ENCODE peak calls at places on chromosomes 2 and 18, in eight cellular contexts. D, N, E, H, M, O, T and U are unnamed samples.

GRCh38 chr2:111679202-111679601 is 204.8 kb downstream of the ANAPC1 start:
- DNase-seq in H (no peak), O (no peak), N (no peak), M (no peak), T (no peak), E (peak), D (no peak), U (no peak)

GRCh38 chr18:48813833-48814489 is 136.8 kb downstream of the SMAD7 start:
- DNase-seq in N (no peak), O (no peak), D (peak), M (no peak), E (no peak), T (peak), H (peak), U (no peak)

GRCh38 chr2:232699110-232699509 is 2.0 kb downstream of the GIGYF2 start:
- DNase-seq in H (peak), T (no peak), E (no peak), N (no peak), M (no peak), O (no peak), D (no peak), U (no peak)

GRCh38 chr2:26537826-26538475 is 60.0 kb upstream of the OTOF start:
- DNase-seq in M (no peak), D (peak), E (no peak), N (no peak), H (no peak), O (no peak), T (no peak), U (no peak)

GRCh38 chr2:7584017-7584416 is 666.8 kb downstream of the RNF144A start:
- DNase-seq in M (no peak), N (no peak), D (no peak), T (no peak), E (no peak), O (no peak), H (no peak), U (no peak)

GRCh38 chr2:152826880-152827279 is 108.5 kb downstream of the ARL6IP6 start:
- DNase-seq in N (no peak), M (no peak), H (peak), D (no peak), E (peak), T (no peak), O (no peak), U (peak)

GRCh38 chr2:3142961-3143571 is 234.6 kb downstream of the EIPR1 start:
- DNase-seq in O (no peak), M (peak), E (no peak), T (no peak), H (no peak), D (no peak), N (no peak), U (no peak)

GRCh38 chr2:198913394-198914152 is 544.2 kb downstream of the SATB2 start:
- DNase-seq in O (no peak), D (no peak), T (no peak), E (no peak), M (no peak), N (no peak), H (no peak), U (no peak)

GRCh38 chr2:157246212-157247067 is 11.1 kb upstream of the GALNT5 start:
- DNase-seq in N (peak), M (no peak), T (peak), O (no peak), H (peak), E (peak), D (no peak), U (peak)

GRCh38 chr2:208280933-208281332 is 14.9 kb downstream of the PIKFYVE start:
- DNase-seq in H (peak), E (peak), M (no peak), D (no peak), O (no peak), T (no peak), N (no peak), U (peak)

GRCh38 chr2:79369127-79369526 is 143.7 kb upstream of the CTNNA2 start:
- DNase-seq in E (no peak), O (no peak), D (no peak), H (no peak), T (no peak), M (no peak), N (no peak), U (no peak)

GRCh38 chr18:11995445-11996189 is 14.3 kb downstream of the IMPA2 start:
- DNase-seq in O (peak), M (peak), D (peak), H (peak), T (no peak), E (peak), N (peak), U (peak)

GRCh38 chr18:32920796-32921787 is 148.3 kb upstream of the KLHL14 start:
- DNase-seq in T (peak), O (no peak), D (no peak), M (no peak), N (peak), H (peak), E (peak), U (peak)

GRCh38 chr2:152542995-152543481 is 174.2 kb downstream of the PRPF40A start:
- DNase-seq in N (peak), H (peak), O (no peak), M (no peak), E (peak), T (peak), D (no peak), U (peak)

GRCh38 chr2:204069804-204070203 is 133.2 kb downstream of the ICOS start:
- DNase-seq in M (no peak), O (no peak), E (no peak), N (no peak), T (no peak), D (no peak), H (no peak), U (no peak)

GRCh38 chr2:204078003-204078698 is 141.6 kb downstream of the ICOS start:
- DNase-seq in T (no peak), E (no peak), M (no peak), D (no peak), O (no peak), N (no peak), H (no peak), U (no peak)

GRCh38 chr2:204074434-204074833 is 137.9 kb downstream of the ICOS start:
- DNase-seq in H (no peak), N (no peak), D (no peak), E (no peak), T (no peak), M (no peak), O (no peak), U (peak)

DNA sequence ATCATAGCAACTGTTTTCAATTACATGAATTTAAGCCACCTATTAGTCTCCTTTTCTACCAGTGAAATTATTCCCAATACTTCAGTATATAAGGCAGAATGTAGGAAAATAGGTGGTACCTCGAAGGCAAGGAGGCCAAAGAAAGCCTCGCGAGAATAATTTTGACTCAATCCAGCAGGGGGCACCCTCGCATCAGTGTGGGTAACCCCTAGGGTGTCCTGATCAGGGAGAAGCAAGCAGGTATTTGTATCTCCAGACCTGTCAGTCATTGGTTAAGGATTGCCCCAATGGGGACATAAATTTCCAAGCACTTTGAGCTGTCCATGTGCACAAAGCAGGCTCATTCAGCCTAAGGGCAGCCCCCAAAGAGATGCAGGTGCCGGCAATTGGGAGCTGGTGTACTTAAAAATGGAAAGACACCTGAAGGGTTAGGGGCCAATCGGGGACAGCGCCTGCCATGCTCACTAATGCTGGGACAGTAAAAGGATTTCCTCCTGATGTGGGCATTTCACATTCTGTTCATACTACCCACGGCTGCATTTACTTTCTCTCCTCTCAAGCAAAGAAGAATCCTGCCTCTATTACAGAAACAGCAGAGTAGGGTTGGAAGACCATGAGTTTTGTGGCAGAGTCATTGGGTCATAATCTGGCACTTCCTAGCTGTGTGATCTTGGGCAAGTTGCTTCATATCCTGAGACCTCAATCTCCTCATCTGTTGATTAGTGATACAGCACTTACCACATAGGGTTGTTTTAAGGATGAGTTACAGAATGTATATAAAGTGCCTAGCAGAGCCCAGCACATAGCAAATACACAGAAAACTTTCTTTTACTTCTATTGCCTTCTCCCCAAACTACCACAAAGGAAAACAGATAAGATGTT is 136.1 kb downstream of the ICOS start:
- DNase-seq in O (peak), M (no peak), T (no peak), N (no peak), E (no peak), H (peak), D (peak), U (no peak)
- TF ChIP-seq CTCF in O (peak), M (peak), T (peak), N (peak), E (peak), H (peak), D (peak), U (peak)

GRCh38 chr2:45952591-45952990 is 301.1 kb downstream of the PRKCE start:
- DNase-seq in D (no peak), O (no peak), E (no peak), M (no peak), T (no peak), N (no peak), H (no peak), U (no peak)
- TF ChIP-seq CTCF in D (no peak), O (no peak), E (no peak), M (no peak), T (no peak), N (no peak), H (no peak), U (no peak)

DNA sequence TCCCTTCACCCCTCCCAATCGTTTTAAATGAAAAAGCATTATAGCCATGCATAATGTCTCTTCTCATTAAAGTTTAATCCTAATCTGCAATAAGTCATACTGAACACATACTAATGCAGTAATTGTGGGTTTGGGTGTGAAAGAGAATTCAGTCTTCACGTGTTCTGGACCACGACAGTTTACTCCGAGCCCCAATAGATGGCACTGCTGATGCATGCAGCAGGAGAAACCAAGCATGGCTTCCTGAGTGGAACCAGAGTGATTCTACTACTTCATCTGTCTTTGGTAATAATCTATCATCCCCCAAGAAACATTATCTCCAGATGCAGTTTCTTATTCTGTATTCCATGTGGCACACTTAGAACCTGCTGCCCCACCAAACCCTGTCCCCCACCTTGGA is 47.0 kb upstream of the LAMA1 start:
- DNase-seq in H (peak), E (peak), N (no peak), T (no peak), D (no peak), O (no peak), M (no peak), U (no peak)
- TF ChIP-seq CTCF in H (peak), E (peak), N (peak), T (peak), D (peak), O (peak), M (no peak), U (peak)

DNA sequence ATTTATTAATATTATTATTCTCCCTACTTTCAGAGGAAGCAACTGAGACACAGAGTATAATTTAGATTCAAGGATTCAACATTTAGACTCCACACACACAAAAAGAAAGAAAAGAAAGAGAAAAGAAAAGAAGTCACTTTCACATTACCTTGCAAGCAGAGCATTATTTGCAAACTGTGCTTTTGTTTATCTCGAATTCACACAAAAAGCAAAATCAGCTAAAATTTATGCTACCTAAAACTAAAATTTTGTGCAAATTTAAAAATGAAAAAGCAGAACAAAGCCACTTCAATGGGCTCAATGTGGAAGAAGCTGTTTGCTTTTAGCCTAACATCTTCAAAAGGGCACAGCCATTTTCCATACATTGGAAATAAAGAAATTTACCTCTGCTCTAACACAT is 1282.7 kb upstream of the GYPC start:
- DNase-seq in T (no peak), N (no peak), M (no peak), O (no peak), E (no peak), D (no peak), H (no peak), U (no peak)
- TF ChIP-seq CTCF in T (no peak), N (no peak), M (no peak), O (no peak), E (no peak), D (no peak), H (no peak), U (no peak)

GRCh38 chr2:121075006-121075545 is 209.9 kb downstream of the TFCP2L1 start:
- DNase-seq in M (no peak), E (peak), D (no peak), T (peak), O (peak), H (peak), N (peak), U (peak)
- TF ChIP-seq CTCF in M (no peak), E (no peak), D (no peak), T (no peak), O (no peak), H (no peak), N (no peak), U (no peak)

GRCh38 chr2:1539973-1540372 is 126.7 kb downstream of the TPO start:
- DNase-seq in M (no peak), T (no peak), O (no peak), D (no peak), N (no peak), H (no peak), E (no peak), U (no peak)

GRCh38 chr2:1541812-1542211 is 128.5 kb downstream of the TPO start:
- DNase-seq in E (no peak), O (no peak), H (no peak), D (no peak), T (peak), M (no peak), N (no peak), U (no peak)

GRCh38 chr2:1539441-1539840 is 126.2 kb downstream of the TPO start:
- DNase-seq in M (no peak), D (no peak), N (no peak), T (no peak), H (no peak), E (no peak), O (no peak), U (no peak)

GRCh38 chr2:1540481-1540880 is 127.2 kb downstream of the TPO start:
- DNase-seq in H (no peak), T (no peak), O (no peak), E (no peak), M (no peak), D (no peak), N (no peak), U (no peak)

GRCh38 chr2:1538663-1539062 is 125.4 kb downstream of the TPO start:
- DNase-seq in E (peak), O (peak), D (no peak), H (peak), M (no peak), T (no peak), N (no peak), U (peak)
- TF ChIP-seq CTCF in E (peak), O (peak), D (peak), H (peak), M (no peak), T (no peak), N (peak), U (peak)